ENCODE peak calls at places on chromosomes 16 and 17, in ten cellular contexts. I is endothelial cell of umbilical vein, K is H1, A is vagina, N is HepG2, M is transverse colon, Z is stomach, V is breast epithelium, O is spleen, R is HCT116. B is an unnamed sample.

GRCh38 chr16:74748042-74748709 is 26.4 kb downstream of the FA2H start:
- DNase-seq in O (peak; percentile 56), M (no peak), V (no peak), K (no peak), N (no peak), I (no peak), Z (no peak), A (no peak), R (no peak), B (no peak)

GRCh38 chr17:18981642-18982424 is 22.7 kb downstream of the FAM83G start:
- DNase-seq in V (no peak), K (no peak), M (peak; percentile 92), Z (peak; percentile 92), I (peak; percentile 46), A (no peak), R (peak; percentile 31), N (peak; percentile 87), O (no peak), B (peak; percentile 54)

GRCh38 chr16:19926449-19927390 is 42.1 kb upstream of the GPRC5B start:
- DNase-seq in A (no peak), K (no peak), Z (no peak), R (peak; percentile 50), M (no peak), O (no peak), V (no peak), N (peak; percentile 96), I (peak; percentile 48), B (no peak)

GRCh38 chr17:73201215-73202069 is 8.6 kb downstream of the COG1 start:
- DNase-seq in O (no peak), R (no peak), V (no peak), M (no peak), K (no peak), A (no peak), Z (no peak), N (peak; percentile 98), I (no peak), B (no peak)

GRCh38 chr17:17877548-17878358 is 41.0 kb upstream of the SREBF1 start:
- DNase-seq in N (no peak), Z (peak; percentile 89), K (no peak), R (no peak), V (peak; percentile 61), O (peak; percentile 82), M (peak; percentile 55), I (peak; percentile 98), A (no peak), B (peak; percentile 87)

GRCh38 chr16:50616883-50617629 is 64.1 kb downstream of the SNX20 start:
- DNase-seq in O (no peak), A (no peak), N (peak; percentile 89), Z (peak; percentile 66), M (no peak), I (no peak), K (no peak), R (no peak), V (no peak), B (peak; percentile 43)

GRCh38 chr17:1989135-1989534 is 36.0 kb downstream of the RTN4RL1 start:
- DNase-seq in O (no peak), K (no peak), M (no peak), Z (no peak), V (no peak), I (no peak), N (no peak), R (peak; percentile 12), A (no peak), B (no peak)

GRCh38 chr16:54928421-54929089 is 2.1 kb upstream of the IRX5 start:
- DNase-seq in I (peak; percentile 24), N (no peak), Z (peak; percentile 77), M (no peak), A (no peak), R (no peak), K (peak; percentile 55), V (peak; percentile 92), O (peak; percentile 89), B (peak; percentile 78)

GRCh38 chr16:85393674-85394510 is 219.2 kb upstream of the GSE1 start:
- DNase-seq in R (no peak), K (peak; percentile 97), Z (peak; percentile 66), N (no peak), A (no peak), I (no peak), O (peak; percentile 90), M (peak; percentile 73), V (no peak), B (no peak)

GRCh38 chr17:61942085-61942484 is 14.3 kb upstream of the INTS2 start:
- DNase-seq in K (no peak), M (no peak), R (no peak), A (no peak), N (no peak), I (no peak), O (no peak), V (no peak), Z (no peak), B (no peak)

GRCh38 chr16:84356591-84357116 is 11.7 kb upstream of the ATP2C2 start:
- DNase-seq in R (no peak), M (peak; percentile 42), K (no peak), O (peak; percentile 28), A (no peak), I (no peak), V (peak; percentile 47), Z (peak; percentile 32), N (peak; percentile 68), B (peak; percentile 88)

GRCh38 chr16:58378401-58378800 is 13.9 kb upstream of the GINS3 start:
- DNase-seq in Z (no peak), I (peak; percentile 80), N (no peak), R (no peak), M (no peak), V (no peak), K (no peak), O (no peak), A (no peak), B (no peak)

GRCh38 chr17:9467518-9467917 is 108.1 kb downstream of the STX8 start:
- DNase-seq in I (no peak), Z (no peak), A (no peak), V (no peak), N (no peak), O (no peak), K (peak; percentile 54), R (no peak), M (no peak), B (no peak)

GRCh38 chr17:31079731-31080130 is 15.0 kb upstream of the NF1 start:
- DNase-seq in I (no peak), R (no peak), O (no peak), A (no peak), N (no peak), M (no peak), V (no peak), Z (no peak), K (no peak), B (no peak)

DNA sequence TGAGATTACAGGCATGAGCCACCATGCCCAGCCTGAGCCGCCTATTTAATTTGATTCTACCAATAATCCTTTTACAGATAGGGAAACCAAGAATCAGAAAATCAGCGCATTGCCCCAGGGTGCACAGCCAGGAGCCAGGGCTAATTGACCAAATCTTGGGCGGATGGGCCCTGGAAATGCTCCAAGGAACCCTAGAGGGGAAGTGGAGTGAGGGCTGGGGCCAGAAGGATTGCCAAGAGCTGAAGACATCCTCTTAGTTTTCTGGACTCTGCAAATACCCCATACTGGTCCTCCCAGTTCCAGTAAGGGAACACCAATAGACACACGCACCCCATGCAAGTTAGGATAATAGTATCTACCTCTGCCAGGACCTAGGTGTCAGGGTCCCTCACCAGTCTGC is 3.8 kb downstream of the FHOD1 start:
- DNase-seq in Z (no peak), O (peak; percentile 73), R (no peak), A (no peak), I (no peak), N (no peak), M (no peak), V (no peak), K (no peak), B (no peak)
- H3K27ac ChIP-seq in Z (peak overlapping the region; percentile 95), O (peak overlapping the region; percentile 95), R (peak overlapping the region; percentile 92), A (peak overlapping the region; percentile 85), I (peak overlapping the region; percentile 88), N (no peak overlapping the region), M (peak overlapping the region; percentile 95), V (peak overlapping the region; percentile 76), K (no peak overlapping the region), B (no peak overlapping the region)

DNA sequence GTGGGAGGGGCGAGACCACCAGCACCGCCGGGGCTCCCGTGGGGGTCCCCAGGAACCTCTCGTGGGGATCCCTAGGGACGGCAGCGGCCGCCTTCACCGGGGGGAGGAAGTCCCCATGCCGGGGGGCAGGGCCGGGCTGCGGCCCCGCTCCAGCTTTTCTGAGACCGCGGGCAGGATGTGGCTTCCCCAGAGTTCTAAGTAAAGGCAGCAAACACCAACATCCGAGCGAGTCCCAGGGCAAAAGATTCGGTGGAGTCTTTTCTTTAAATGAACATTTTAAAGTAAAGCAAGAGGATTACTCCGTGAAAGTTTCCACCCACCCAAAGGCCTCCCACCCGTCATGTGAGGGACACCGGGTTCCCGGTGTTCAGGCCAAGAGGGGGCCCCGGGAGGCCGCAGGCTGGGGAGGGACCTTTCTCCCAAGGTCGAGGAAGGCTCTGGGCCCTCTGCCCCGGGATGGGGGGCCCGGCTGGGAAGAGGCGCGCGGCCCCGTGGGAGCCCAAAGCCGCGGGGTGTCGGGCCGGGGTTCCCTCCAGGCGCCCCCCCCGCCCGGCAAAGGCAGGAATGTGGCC is 137.2 kb upstream of the RPH3AL start:
- DNase-seq in R (no peak), K (peak; percentile 72), I (peak; percentile 35), V (no peak), M (peak; percentile 69), O (peak; percentile 94), Z (peak; percentile 60), A (no peak), N (peak; percentile 14), B (no peak)
- TF ChIP-seq POLR2AphosphoS5 in R (no peak), K (no peak), I (no peak), V (no peak), M (no peak), O (peak; percentile 33), Z (no peak), A (no peak), N (no peak), B (no peak)

GRCh38 chr17:27078296-27078695 is 215.6 kb upstream of the WSB1 start:
- DNase-seq in I (no peak), V (no peak), R (no peak), M (no peak), Z (no peak), A (no peak), K (no peak), O (no peak), N (no peak), B (no peak)
- TF ChIP-seq POLR2A in I (no peak), V (no peak), R (no peak), M (no peak), Z (no peak), A (no peak), K (no peak), O (no peak), N (no peak), B (no peak)

DNA sequence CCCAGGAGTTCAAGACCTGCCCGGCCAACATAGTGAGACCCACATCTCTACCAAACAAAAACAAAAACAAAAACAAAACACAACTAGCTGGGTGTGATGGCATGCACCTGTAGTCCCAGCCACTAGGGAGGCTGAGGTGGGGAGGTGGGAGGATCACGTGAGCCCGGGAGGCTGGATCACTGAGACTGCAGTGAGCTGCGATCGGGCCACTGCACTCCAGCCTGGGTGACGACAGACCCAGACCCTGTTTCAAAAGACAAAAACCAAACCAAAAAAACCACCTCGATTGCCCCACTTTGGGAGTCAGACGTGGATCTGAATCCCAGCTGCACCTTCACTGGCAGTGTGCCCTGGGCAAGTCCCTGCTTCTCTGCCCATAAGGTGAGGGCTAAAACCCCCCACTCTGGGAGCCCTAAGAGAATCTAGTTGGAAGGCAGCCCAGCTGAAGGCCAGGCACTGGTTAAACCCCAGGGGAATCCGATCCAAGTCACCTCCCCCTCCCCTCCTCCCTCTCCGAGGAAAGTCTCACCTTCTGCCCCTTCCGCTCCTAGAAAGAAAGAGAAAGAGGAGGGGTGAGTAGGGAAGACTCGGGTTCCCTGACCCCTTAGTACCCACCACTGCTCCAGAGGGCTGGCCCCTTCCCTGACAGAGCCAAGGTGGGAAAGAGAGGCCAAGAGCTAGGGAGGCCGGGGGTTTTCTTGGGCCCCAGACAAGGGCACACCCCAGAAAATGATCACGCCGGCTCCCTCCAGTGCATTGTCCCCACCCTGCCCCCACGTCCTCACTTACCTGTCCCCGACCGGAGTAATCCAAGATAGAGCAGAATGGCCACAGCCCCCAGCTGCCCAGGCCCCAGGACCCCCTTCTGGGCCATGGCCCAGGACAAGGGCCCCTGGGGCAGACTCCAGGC is 647 bp downstream of the PRSS8 start:
- DNase-seq in I (no peak), K (peak; percentile 66), M (peak; percentile 77), N (no peak), O (no peak), V (peak; percentile 70), R (no peak), Z (peak; percentile 78), A (no peak), B (peak; percentile 64)
- H3K27ac ChIP-seq in I (no peak overlapping the region), K (peak overlapping the region; percentile 86), M (peak overlapping the region; percentile 92), N (no peak overlapping the region), O (no peak overlapping the region), V (peak overlapping the region; percentile 95), R (peak overlapping the region; percentile 44), Z (peak overlapping the region; percentile 97), A (peak overlapping the region; percentile 86), B (peak overlapping the region; percentile 92)

B was measured in prostate gland.